ENCODE peak calls at places on chromosomes 6 and 20, in nine cellular contexts. H is RWPE1; J is hepatocyte; C is astrocyte; Y is naive thymus-derived CD4-positive, alpha-beta T cell; O is lower lobe of right lung; Z is CD4-positive, alpha-beta T cell; I is psoas muscle; L is uterus. R is an unnamed sample.

GRCh38 chr20:37686762-37687477 is 6.9 kb upstream of the CTNNBL1 start:
- DNase-seq in I (no peak), Z (no peak), O (no peak), J (no peak), C (peak; percentile 28), L (no peak), H (peak; percentile 68), Y (no peak), R (no peak)

GRCh38 chr6:72825265-72825918 is 203.5 kb downstream of the KCNQ5 start:
- DNase-seq in L (no peak), C (peak; percentile 60), J (no peak), Z (no peak), O (no peak), H (peak; percentile 5), Y (no peak), I (no peak), R (no peak)

GRCh38 chr6:71333700-71334099 is 45.1 kb downstream of the OGFRL1 start:
- DNase-seq in O (no peak), I (no peak), J (peak; percentile 32), L (no peak), C (peak; percentile 89), H (peak; percentile 39), Z (no peak), Y (no peak), R (peak; percentile 41)

GRCh38 chr6:79813143-79813542 is 134.2 kb downstream of the ELOVL4 start:
- DNase-seq in Z (no peak), O (no peak), H (no peak), J (no peak), L (no peak), Y (no peak), C (no peak), I (no peak), R (no peak)

GRCh38 chr6:154986787-154987235 is 8.3 kb upstream of the TIAM2 start:
- DNase-seq in Y (no peak), H (no peak), Z (no peak), J (no peak), L (no peak), O (no peak), I (no peak), C (peak; percentile 58), R (no peak)

GRCh38 chr20:60764771-60765170 is 487.3 kb upstream of the CDH4 start:
- DNase-seq in C (no peak), Z (no peak), J (no peak), H (no peak), L (no peak), I (no peak), Y (no peak), O (no peak), R (no peak)

GRCh38 chr20:52676282-52676995 is 295.7 kb upstream of the TSHZ2 start:
- DNase-seq in H (no peak), L (no peak), I (no peak), C (no peak), Y (peak; percentile 10), Z (no peak), O (no peak), J (no peak), R (no peak)

GRCh38 chr20:47191074-47191673 is 165.3 kb downstream of the ZMYND8 start:
- DNase-seq in Z (no peak), L (no peak), Y (no peak), J (no peak), C (peak; percentile 36), H (peak; percentile 98), O (no peak), I (no peak), R (peak; percentile 68)

GRCh38 chr20:5918856-5919633 is 31.3 kb downstream of the TRMT6 start:
- DNase-seq in H (peak; percentile 91), Z (no peak), Y (no peak), O (no peak), I (no peak), J (no peak), L (no peak), C (peak; percentile 69), R (peak; percentile 73)

GRCh38 chr20:4794846-4795245 is 73.1 kb downstream of the PRND start:
- DNase-seq in I (no peak), Z (no peak), J (no peak), H (no peak), L (no peak), Y (no peak), C (no peak), O (no peak), R (no peak)

GRCh38 chr6:145139451-145139850 is 595.9 kb downstream of the EPM2A start:
- DNase-seq in Z (no peak), I (no peak), Y (no peak), C (peak; percentile 13), L (no peak), H (no peak), O (peak; percentile 51), J (peak; percentile 19), R (no peak)

GRCh38 chr20:35607003-35607735 is 8.5 kb upstream of the SPAG4 start:
- DNase-seq in O (peak; percentile 76), Y (no peak), H (peak; percentile 92), L (no peak), Z (no peak), I (no peak), J (no peak), C (no peak), R (no peak)

GRCh38 chr6:21149460-21149859 is 444.1 kb upstream of the SOX4 start:
- DNase-seq in Z (no peak), C (peak; percentile 89), L (no peak), O (no peak), I (no peak), H (no peak), J (no peak), Y (no peak), R (no peak)

GRCh38 chr6:35552285-35552917 is 39.7 kb upstream of the TULP1 start:
- DNase-seq in C (peak; percentile 4), J (peak; percentile 24), Y (peak; percentile 69), Z (peak; percentile 58), O (peak; percentile 51), H (no peak), I (no peak), L (no peak), R (no peak)

GRCh38 chr6:50815436-50816114 is 3.1 kb upstream of the TFAP2B start:
- DNase-seq in I (no peak), L (no peak), Z (no peak), J (peak; percentile 19), C (no peak), Y (no peak), H (peak; percentile 8), O (no peak), R (no peak)

GRCh38 chr20:36435799-36436541 is 105.3 kb upstream of the MYL9 start:
- DNase-seq in L (peak; percentile 71), H (peak; percentile 95), C (peak; percentile 11), Z (peak; percentile 78), I (peak; percentile 81), O (peak; percentile 90), J (peak; percentile 76), Y (peak; percentile 85), R (no peak)

GRCh38 chr6:151136141-151136755 is 103.5 kb upstream of the AKAP12 start:
- DNase-seq in Z (no peak), I (no peak), Y (no peak), C (peak; percentile 35), J (peak; percentile 22), O (no peak), H (no peak), L (no peak), R (no peak)

GRCh38 chr6:125658125-125658524 is 91.3 kb upstream of the HEY2 start:
- DNase-seq in J (no peak), I (no peak), Y (no peak), O (no peak), H (no peak), C (no peak), L (no peak), Z (no peak), R (no peak)

GRCh38 chr6:105981002-105981887 is 104.9 kb upstream of the PRDM1 start:
- DNase-seq in C (no peak), O (no peak), Z (peak; percentile 29), L (no peak), H (no peak), I (no peak), J (no peak), Y (no peak), R (no peak)

GRCh38 chr20:4171538-4172116 is 156.3 kb upstream of the RNF24 start:
- DNase-seq in Z (no peak), O (no peak), H (no peak), L (no peak), C (no peak), J (peak; percentile 82), Y (no peak), I (no peak), R (no peak)

DNA sequence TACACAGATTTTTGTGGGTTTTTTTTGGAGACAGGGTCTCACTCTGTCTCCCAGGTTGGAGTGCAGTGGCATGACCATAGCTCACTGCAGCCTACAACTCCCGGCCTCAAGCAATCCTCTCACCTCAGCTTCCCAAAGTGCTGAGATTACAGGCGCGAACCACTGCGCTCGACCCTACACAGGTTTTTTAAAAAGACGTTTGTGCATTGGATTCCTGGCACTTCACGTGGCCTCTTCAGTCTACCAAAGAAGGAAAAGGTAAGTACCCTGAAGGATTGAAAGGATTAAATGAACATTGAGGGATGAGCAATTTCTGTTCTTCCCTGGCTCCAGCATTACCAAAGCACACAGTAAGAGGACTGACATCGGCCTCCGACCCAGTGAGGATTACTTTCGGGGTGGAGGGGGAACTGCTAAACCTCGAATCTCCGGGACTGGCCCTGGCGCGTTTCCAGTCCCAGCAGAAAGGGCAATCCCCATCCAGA is 556 bp upstream of the YWHAB start:
- DNase-seq in L (no peak), C (no peak), H (no peak), J (no peak), Z (no peak), O (no peak), I (no peak), Y (no peak), R (no peak)
- H3K27ac ChIP-seq in L (peak overlapping the region; percentile 97), C (no peak overlapping the region), H (peak overlapping the region; percentile 95), J (peak overlapping the region; percentile 46), Z (peak overlapping the region; percentile 93), O (peak overlapping the region; percentile 99), I (peak overlapping the region; percentile 94), Y (peak overlapping the region; percentile 96), R (peak overlapping the region; percentile 89)

DNA sequence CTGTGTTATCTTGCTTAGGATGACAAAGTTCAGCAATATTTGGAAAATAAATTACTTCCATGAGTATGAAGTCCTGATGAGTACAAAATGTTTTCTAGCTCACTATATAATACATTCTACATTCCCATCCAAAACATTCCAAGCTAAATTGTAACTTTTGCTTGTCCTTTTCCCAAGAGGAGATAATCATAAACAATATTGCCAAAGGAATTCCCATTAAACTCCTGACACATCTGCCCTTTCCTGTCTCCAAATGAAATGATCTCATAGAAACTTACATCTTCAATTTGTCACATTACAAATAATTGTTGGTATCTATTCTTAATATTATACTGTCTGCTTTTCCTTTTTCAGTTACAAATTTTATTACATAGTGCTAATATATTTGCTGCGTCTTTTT is 20.4 kb upstream of the SENP6 start:
- DNase-seq in Z (no peak), H (no peak), J (no peak), Y (no peak), I (no peak), L (no peak), C (no peak), O (no peak), R (no peak)
- H3K27ac ChIP-seq in Z (no peak overlapping the region), H (no peak overlapping the region), J (no peak overlapping the region), Y (no peak overlapping the region), I (no peak overlapping the region), L (no peak overlapping the region), C (no peak overlapping the region), O (no peak overlapping the region), R (no peak overlapping the region)

GRCh38 chr6:138722425-138723371 is 50.9 kb upstream of the CCDC28A start:
- DNase-seq in J (peak; percentile 30), Z (no peak), Y (no peak), O (no peak), I (no peak), L (no peak), C (peak; percentile 91), H (no peak), R (peak; percentile 46)
- H3K27ac ChIP-seq in J (no peak overlapping the region), Z (no peak overlapping the region), Y (no peak overlapping the region), O (no peak overlapping the region), I (no peak overlapping the region), L (no peak overlapping the region), C (peak overlapping the region; percentile 62), H (no peak overlapping the region), R (peak overlapping the region; percentile 6)

GRCh38 chr6:108464506-108465084 is 96.1 kb upstream of the FOXO3 start:
- DNase-seq in Y (no peak), C (no peak), Z (no peak), L (no peak), I (no peak), H (no peak), O (no peak), J (no peak), R (no peak)
- H3K27ac ChIP-seq in Y (no peak overlapping the region), C (no peak overlapping the region), Z (no peak overlapping the region), L (no peak overlapping the region), I (no peak overlapping the region), H (no peak overlapping the region), O (no peak overlapping the region), J (peak overlapping the region; percentile 58), R (no peak overlapping the region)